ENCODE peak calls at places on chromosomes 16 and 17, in four cellular contexts. One of them, this sample, is unnamed.

GRCh38 chr17:34178047-34178446 is 77.0 kb upstream of the CCL2 start:
- DNase-seq in progenitor cell of endocrine pancreas: no peak
- DNase-seq in heart left ventricle: no peak
- DNase-seq in astrocyte of the spinal cord: no peak
- DNase-seq in this sample: no peak

GRCh38 chr16:89026121-89026612 is 49.2 kb upstream of the CBFA2T3 start:
- DNase-seq in progenitor cell of endocrine pancreas: no peak
- DNase-seq in heart left ventricle: no peak
- DNase-seq in astrocyte of the spinal cord: no peak
- DNase-seq in this sample: no peak

GRCh38 chr17:63015824-63016223 is 49.8 kb downstream of the TANC2 start:
- DNase-seq in progenitor cell of endocrine pancreas: no peak
- DNase-seq in heart left ventricle: no peak
- DNase-seq in astrocyte of the spinal cord: no peak
- DNase-seq in this sample: no peak

GRCh38 chr17:59840329-59840907 is 52.3 kb downstream of the TUBD1 start:
- DNase-seq in progenitor cell of endocrine pancreas: no peak
- DNase-seq in heart left ventricle: no peak
- DNase-seq in astrocyte of the spinal cord: peak; percentile 65
- DNase-seq in this sample: no peak

GRCh38 chr16:28531777-28532744 is 6.7 kb downstream of the NUPR1 start:
- DNase-seq in progenitor cell of endocrine pancreas: no peak
- DNase-seq in heart left ventricle: peak; percentile 87
- DNase-seq in astrocyte of the spinal cord: no peak
- DNase-seq in this sample: no peak

GRCh38 chr17:40540448-40540847 is 24.8 kb downstream of the CCR7 start:
- DNase-seq in progenitor cell of endocrine pancreas: no peak
- DNase-seq in heart left ventricle: peak; percentile 21
- DNase-seq in astrocyte of the spinal cord: no peak
- DNase-seq in this sample: no peak

GRCh38 chr16:12295395-12295794 is 318.9 kb downstream of the SNX29 start:
- DNase-seq in progenitor cell of endocrine pancreas: no peak
- DNase-seq in heart left ventricle: no peak
- DNase-seq in astrocyte of the spinal cord: peak; percentile 10
- DNase-seq in this sample: no peak

GRCh38 chr16:86195863-86196630 is 297.1 kb downstream of the IRF8 start:
- DNase-seq in progenitor cell of endocrine pancreas: no peak
- DNase-seq in heart left ventricle: no peak
- DNase-seq in astrocyte of the spinal cord: no peak
- DNase-seq in this sample: no peak

GRCh38 chr17:39196820-39197331 is 593 bp downstream of the CACNB1 start:
- DNase-seq in progenitor cell of endocrine pancreas: no peak
- DNase-seq in heart left ventricle: no peak
- DNase-seq in astrocyte of the spinal cord: no peak
- DNase-seq in this sample: no peak

GRCh38 chr16:27449434-27450188 is 47.6 kb downstream of the IL21R start:
- DNase-seq in progenitor cell of endocrine pancreas: no peak
- DNase-seq in heart left ventricle: no peak
- DNase-seq in astrocyte of the spinal cord: no peak
- DNase-seq in this sample: no peak

GRCh38 chr17:74694081-74694480 is 18.6 kb downstream of the CD300LF start:
- DNase-seq in progenitor cell of endocrine pancreas: no peak
- DNase-seq in heart left ventricle: no peak
- DNase-seq in astrocyte of the spinal cord: no peak
- DNase-seq in this sample: no peak

GRCh38 chr17:74737299-74738050 is 419 bp downstream of the RAB37 start:
- DNase-seq in progenitor cell of endocrine pancreas: no peak
- DNase-seq in heart left ventricle: no peak
- DNase-seq in astrocyte of the spinal cord: no peak
- DNase-seq in this sample: no peak

GRCh38 chr17:65931246-65932149 is 260.4 kb downstream of the CEP112 start:
- DNase-seq in progenitor cell of endocrine pancreas: no peak
- DNase-seq in heart left ventricle: peak; percentile 50
- DNase-seq in astrocyte of the spinal cord: peak; percentile 26
- DNase-seq in this sample: no peak

GRCh38 chr16:1290860-1291575 is 18.4 kb upstream of the UBE2I start:
- DNase-seq in progenitor cell of endocrine pancreas: no peak
- DNase-seq in heart left ventricle: no peak
- DNase-seq in astrocyte of the spinal cord: no peak
- DNase-seq in this sample: no peak

GRCh38 chr16:35180970-35181369 is 1721.6 kb downstream of the TP53TG3F start:
- DNase-seq in progenitor cell of endocrine pancreas: no peak
- DNase-seq in heart left ventricle: no peak
- DNase-seq in astrocyte of the spinal cord: no peak
- DNase-seq in this sample: no peak

GRCh38 chr16:85222151-85222863 is 110.0 kb upstream of the CIBAR2 start:
- DNase-seq in progenitor cell of endocrine pancreas: no peak
- DNase-seq in heart left ventricle: no peak
- DNase-seq in astrocyte of the spinal cord: peak; percentile 63
- DNase-seq in this sample: no peak

GRCh38 chr17:8122923-8123694 is 797 bp downstream of the HES7 start:
- DNase-seq in progenitor cell of endocrine pancreas: no peak
- DNase-seq in heart left ventricle: no peak
- DNase-seq in astrocyte of the spinal cord: no peak
- DNase-seq in this sample: no peak

GRCh38 chr16:20175358-20175757 is 101.7 kb upstream of the GPR139 start:
- DNase-seq in progenitor cell of endocrine pancreas: no peak
- DNase-seq in heart left ventricle: no peak
- DNase-seq in astrocyte of the spinal cord: no peak
- DNase-seq in this sample: no peak

GRCh38 chr17:72104164-72104862 is 16.5 kb upstream of the SOX9 start:
- DNase-seq in progenitor cell of endocrine pancreas: no peak
- DNase-seq in heart left ventricle: peak; percentile 47
- DNase-seq in astrocyte of the spinal cord: no peak
- DNase-seq in this sample: no peak
- TF ChIP-seq CTCF in progenitor cell of endocrine pancreas: no peak
- TF ChIP-seq CTCF in heart left ventricle: no peak
- TF ChIP-seq CTCF in astrocyte of the spinal cord: no peak
- TF ChIP-seq CTCF in this sample: no peak

GRCh38 chr16:82846806-82847205 is 220.0 kb downstream of the CDH13 start:
- DNase-seq in progenitor cell of endocrine pancreas: no peak
- DNase-seq in heart left ventricle: no peak
- DNase-seq in astrocyte of the spinal cord: no peak
- DNase-seq in this sample: no peak
- TF ChIP-seq CTCF in progenitor cell of endocrine pancreas: no peak
- TF ChIP-seq CTCF in heart left ventricle: no peak
- TF ChIP-seq CTCF in astrocyte of the spinal cord: no peak
- TF ChIP-seq CTCF in this sample: no peak

DNA sequence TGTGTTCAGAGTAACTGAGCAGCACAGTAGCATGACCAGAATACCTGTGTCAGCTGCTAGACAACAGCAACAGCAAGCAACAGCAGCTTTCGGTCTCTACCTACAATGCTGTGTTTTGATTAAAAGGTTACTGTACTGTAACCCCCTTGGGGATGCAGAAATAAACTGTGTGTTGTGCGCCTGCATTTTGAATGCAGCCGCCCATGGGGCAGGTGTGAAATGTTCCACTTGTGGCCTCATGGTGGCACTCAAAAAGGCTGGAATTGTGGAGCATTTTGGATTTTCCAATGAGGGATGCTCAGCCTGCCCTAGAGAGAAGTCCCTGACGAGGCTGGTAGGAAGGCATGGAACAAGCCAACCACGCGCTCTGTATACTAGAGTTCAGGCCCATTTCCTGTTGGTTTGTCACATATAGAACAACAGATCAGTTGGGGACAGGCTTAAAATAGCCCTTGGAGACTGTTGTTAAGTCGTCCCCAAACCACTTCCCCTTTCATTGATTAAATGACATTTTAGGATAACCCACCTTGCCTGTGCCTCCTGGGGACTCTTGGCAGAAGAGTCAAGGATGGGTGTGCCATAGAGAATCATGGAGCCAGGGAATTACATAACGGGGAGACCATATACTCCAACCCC is 27.1 kb downstream of the SCPEP1 start:
- DNase-seq in progenitor cell of endocrine pancreas: no peak
- DNase-seq in heart left ventricle: no peak
- DNase-seq in astrocyte of the spinal cord: no peak
- DNase-seq in this sample: no peak
- TF ChIP-seq CTCF in progenitor cell of endocrine pancreas: peak; percentile 36
- TF ChIP-seq CTCF in heart left ventricle: peak; percentile 36
- TF ChIP-seq CTCF in astrocyte of the spinal cord: peak; percentile 9
- TF ChIP-seq CTCF in this sample: no peak

DNA sequence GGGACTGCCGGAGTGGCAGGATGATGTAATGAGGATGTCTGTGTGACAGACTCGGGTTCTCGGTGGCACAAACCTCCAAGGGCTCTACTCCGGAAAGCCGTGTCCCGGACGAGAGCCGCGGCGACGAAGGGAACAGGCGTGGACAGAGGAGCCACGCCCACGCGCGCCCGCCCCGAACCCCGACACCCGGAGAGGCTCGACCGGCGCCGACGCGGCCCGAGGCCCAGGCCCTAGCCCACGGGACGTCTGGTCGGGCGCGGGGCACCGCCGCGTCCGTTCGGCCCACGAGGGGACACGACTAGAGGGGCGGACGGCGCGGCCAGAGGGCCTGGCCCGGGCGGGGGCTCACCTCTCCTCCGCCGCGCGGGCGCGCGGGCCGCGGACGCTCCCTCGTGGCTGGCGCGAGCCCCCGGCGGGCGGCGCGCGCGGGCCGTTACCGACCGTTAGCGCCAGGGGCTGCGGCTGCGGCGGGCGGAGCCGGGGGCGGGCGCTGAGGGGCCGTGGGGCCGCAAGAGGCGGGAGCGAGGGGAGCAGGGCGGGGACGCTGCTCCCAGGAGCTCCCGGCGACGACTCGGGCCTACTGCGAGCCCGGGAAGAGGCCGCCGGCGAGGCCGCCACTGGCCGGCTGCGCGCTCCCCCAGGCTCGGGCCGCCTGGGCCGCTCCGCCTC is 2.1 kb upstream of the IRX5 start:
- DNase-seq in progenitor cell of endocrine pancreas: no peak
- DNase-seq in heart left ventricle: peak; percentile 86
- DNase-seq in astrocyte of the spinal cord: peak; percentile 20
- DNase-seq in this sample: no peak
- TF ChIP-seq CTCF in progenitor cell of endocrine pancreas: no peak
- TF ChIP-seq CTCF in heart left ventricle: no peak
- TF ChIP-seq CTCF in astrocyte of the spinal cord: no peak
- TF ChIP-seq CTCF in this sample: no peak

GRCh38 chr17:16915752-16916556 is 56.0 kb downstream of the TNFRSF13B start:
- DNase-seq in progenitor cell of endocrine pancreas: peak; percentile 31
- DNase-seq in heart left ventricle: no peak
- DNase-seq in astrocyte of the spinal cord: no peak
- DNase-seq in this sample: peak; percentile 39
- TF ChIP-seq CTCF in progenitor cell of endocrine pancreas: peak; percentile 57
- TF ChIP-seq CTCF in heart left ventricle: peak; percentile 44
- TF ChIP-seq CTCF in astrocyte of the spinal cord: peak; percentile 60
- TF ChIP-seq CTCF in this sample: no peak

DNA sequence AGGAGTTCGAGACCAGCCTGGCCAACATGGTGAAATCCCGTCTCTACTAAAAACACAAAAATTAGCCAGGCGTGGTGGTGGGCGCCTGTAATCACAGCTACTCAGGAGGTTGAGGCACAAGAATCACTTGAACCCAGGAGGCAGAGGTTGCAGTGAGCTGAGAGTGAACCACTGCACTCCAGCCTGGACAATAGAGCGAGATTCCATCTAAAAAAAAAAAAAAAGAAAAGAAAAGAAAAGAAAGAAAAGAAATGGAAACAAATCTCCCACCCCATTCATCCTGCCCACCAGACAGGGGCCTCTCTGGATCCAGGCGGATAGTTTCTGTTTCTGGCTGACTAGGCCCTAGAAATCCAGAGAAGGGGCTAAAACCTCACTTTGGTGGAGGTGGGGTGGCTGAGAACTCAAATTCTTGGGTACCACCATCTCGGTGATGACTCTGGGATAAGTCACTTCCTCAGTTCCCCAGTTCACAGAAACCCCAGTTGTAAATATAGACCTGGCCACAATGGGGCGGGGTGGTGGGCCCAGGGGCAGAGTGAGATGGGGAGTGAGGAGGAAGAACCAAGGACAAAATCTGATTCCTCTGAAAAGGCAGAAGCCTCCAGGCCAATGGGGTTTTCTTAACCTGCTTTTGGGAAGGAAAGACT is 22.2 kb downstream of the SOCS1 start:
- DNase-seq in progenitor cell of endocrine pancreas: no peak
- DNase-seq in heart left ventricle: no peak
- DNase-seq in astrocyte of the spinal cord: no peak
- DNase-seq in this sample: no peak
- TF ChIP-seq CTCF in progenitor cell of endocrine pancreas: no peak
- TF ChIP-seq CTCF in heart left ventricle: no peak
- TF ChIP-seq CTCF in astrocyte of the spinal cord: no peak
- TF ChIP-seq CTCF in this sample: no peak

GRCh38 chr17:58534331-58534730 is 19.9 kb upstream of the MTMR4 start:
- DNase-seq in progenitor cell of endocrine pancreas: no peak
- DNase-seq in heart left ventricle: no peak
- DNase-seq in astrocyte of the spinal cord: no peak
- DNase-seq in this sample: no peak
- TF ChIP-seq CTCF in progenitor cell of endocrine pancreas: peak; percentile 28
- TF ChIP-seq CTCF in heart left ventricle: no peak
- TF ChIP-seq CTCF in astrocyte of the spinal cord: no peak
- TF ChIP-seq CTCF in this sample: no peak

GRCh38 chr17:28043296-28043695 is 819 bp downstream of the NLK start:
- DNase-seq in progenitor cell of endocrine pancreas: no peak
- DNase-seq in heart left ventricle: no peak
- DNase-seq in astrocyte of the spinal cord: no peak
- DNase-seq in this sample: no peak
- TF ChIP-seq CTCF in progenitor cell of endocrine pancreas: no peak
- TF ChIP-seq CTCF in heart left ventricle: no peak
- TF ChIP-seq CTCF in astrocyte of the spinal cord: no peak
- TF ChIP-seq CTCF in this sample: no peak